ENCODE peak calls at places on chromosomes 3 and 15, in eight cellular contexts. B, Q, Y, N, C, K, V and Z are unnamed samples.

GRCh38 chr15:101314301-101314700 is 19.3 kb upstream of the SNRPA1 start:
- DNase-seq in B (no peak), Q (no peak), Y (no peak), N (no peak), C (no peak), K (no peak), V (no peak), Z (no peak)

GRCh38 chr3:42504334-42505202 is 2.1 kb downstream of the VIPR1 start:
- DNase-seq in B (no peak), Q (no peak), Y (peak; percentile 17), N (no peak), C (peak; percentile 39), K (peak; percentile 59), V (peak; percentile 38), Z (peak; percentile 46)

GRCh38 chr3:183061431-183062172 is 37.7 kb downstream of the MCCC1 start:
- DNase-seq in B (no peak), Q (no peak), Y (no peak), N (no peak), C (no peak), K (no peak), V (no peak), Z (no peak)

GRCh38 chr15:42749266-42749665 is 12.3 kb upstream of the CDAN1 start:
- DNase-seq in B (no peak), Q (no peak), Y (no peak), N (no peak), C (no peak), K (no peak), V (no peak), Z (no peak)

GRCh38 chr15:47727676-47728075 is 10.4 kb downstream of the SEMA6D start:
- DNase-seq in B (no peak), Q (no peak), Y (no peak), N (no peak), C (no peak), K (no peak), V (no peak), Z (no peak)

GRCh38 chr3:158220575-158220974 is 110.7 kb downstream of the RSRC1 start:
- DNase-seq in B (no peak), Q (no peak), Y (no peak), N (no peak), C (no peak), K (no peak), V (no peak), Z (no peak)

GRCh38 chr3:15361494-15362214 is 29.3 kb upstream of the SH3BP5 start:
- DNase-seq in B (no peak), Q (no peak), Y (no peak), N (no peak), C (no peak), K (no peak), V (no peak), Z (no peak)

GRCh38 chr3:129314757-129315385 is 36.2 kb downstream of the HMCES start:
- DNase-seq in B (peak; percentile 80), Q (peak; percentile 94), Y (peak; percentile 75), N (peak; percentile 92), C (peak; percentile 79), K (peak; percentile 92), V (peak; percentile 90), Z (peak; percentile 94)

GRCh38 chr3:41711656-41712055 is 250.2 kb downstream of the ULK4 start:
- DNase-seq in B (no peak), Q (no peak), Y (no peak), N (no peak), C (no peak), K (no peak), V (no peak), Z (no peak)

GRCh38 chr15:58952751-58953150 is 19.3 kb upstream of the SLTM start:
- DNase-seq in B (no peak), Q (no peak), Y (no peak), N (no peak), C (no peak), K (no peak), V (no peak), Z (no peak)

GRCh38 chr3:40108643-40109042 is 200.9 kb upstream of the EIF1B start:
- DNase-seq in B (no peak), Q (no peak), Y (no peak), N (no peak), C (no peak), K (no peak), V (no peak), Z (no peak)

GRCh38 chr15:25793354-25794050 is 69.6 kb downstream of the ATP10A start:
- DNase-seq in B (no peak), Q (no peak), Y (peak; percentile 17), N (no peak), C (no peak), K (no peak), V (no peak), Z (peak; percentile 60)

GRCh38 chr3:86282106-86282787 is 708.7 kb downstream of the VGLL3 start:
- DNase-seq in B (no peak), Q (no peak), Y (no peak), N (no peak), C (no peak), K (peak; percentile 77), V (no peak), Z (no peak)

GRCh38 chr3:178086419-178086818 is 449.8 kb upstream of the KCNMB2 start:
- DNase-seq in B (no peak), Q (no peak), Y (no peak), N (no peak), C (no peak), K (no peak), V (no peak), Z (no peak)

GRCh38 chr3:124295358-124295757 is 303.4 kb upstream of the ROPN1 start:
- DNase-seq in B (no peak), Q (no peak), Y (no peak), N (no peak), C (no peak), K (no peak), V (no peak), Z (no peak)

GRCh38 chr3:172259191-172259590 is 189.1 kb downstream of the GHSR start:
- DNase-seq in B (no peak), Q (no peak), Y (no peak), N (no peak), C (no peak), K (no peak), V (no peak), Z (no peak)

GRCh38 chr3:136955813-136956212 is 2.0 kb upstream of the IL20RB start:
- DNase-seq in B (peak; percentile 66), Q (no peak), Y (no peak), N (peak; percentile 81), C (no peak), K (no peak), V (no peak), Z (no peak)

GRCh38 chr15:53536479-53537120 is 222.9 kb downstream of the WDR72 start:
- DNase-seq in B (peak; percentile 67), Q (no peak), Y (no peak), N (peak; percentile 4), C (no peak), K (no peak), V (no peak), Z (no peak)

GRCh38 chr15:41940441-41940857 is 31.9 kb downstream of the EHD4 start:
- DNase-seq in B (peak; percentile 38), Q (no peak), Y (no peak), N (peak; percentile 20), C (no peak), K (peak; percentile 49), V (no peak), Z (no peak)

GRCh38 chr3:130948374-130948773 is 54.5 kb downstream of the ATP2C1 start:
- DNase-seq in B (no peak), Q (no peak), Y (no peak), N (no peak), C (no peak), K (no peak), V (no peak), Z (no peak)

GRCh38 chr3:36991923-36992805 is 767 bp downstream of the EPM2AIP1 start:
- DNase-seq in B (peak; percentile 48), Q (peak; percentile 40), Y (no peak), N (peak; percentile 46), C (no peak), K (no peak), V (no peak), Z (peak; percentile 71)

GRCh38 chr3:36989568-36989967 is 3.4 kb downstream of the EPM2AIP1 start:
- DNase-seq in B (no peak), Q (no peak), Y (no peak), N (no peak), C (no peak), K (no peak), V (no peak), Z (no peak)

GRCh38 chr3:36992806-36993325 is at the start of gene EPM2AIP1:
- DNase-seq in B (no peak), Q (no peak), Y (no peak), N (no peak), C (no peak), K (peak; percentile 99), V (peak; percentile 85), Z (peak; percentile 100)

GRCh38 chr3:36991147-36991546 is 1.8 kb downstream of the EPM2AIP1 start:
- DNase-seq in B (no peak), Q (no peak), Y (no peak), N (no peak), C (no peak), K (no peak), V (no peak), Z (no peak)

GRCh38 chr3:36993326-36994283 is at the start of gene MLH1:
- DNase-seq in B (peak; percentile 100), Q (peak; percentile 100), Y (peak; percentile 100), N (peak; percentile 100), C (peak; percentile 99), K (peak; percentile 97), V (peak; percentile 95), Z (peak; percentile 97)
- TF ChIP-seq EP300 in B (no peak), Q (peak; percentile 81), Y (peak; percentile 38), N (no peak), C (peak; percentile 74), K (peak; percentile 25), V (no peak), Z (no peak)

GRCh38 chr3:195226900-195227447 is 44.0 kb downstream of the XXYLT1 start:
- DNase-seq in B (no peak), Q (peak; percentile 14), Y (peak; percentile 29), N (peak; percentile 22), C (no peak), K (peak; percentile 44), V (peak; percentile 45), Z (peak; percentile 49)
- TF ChIP-seq CTCF in B (no peak), Q (no peak), Y (no peak), N (peak; percentile 80), C (peak; percentile 57), K (no peak), V (peak; percentile 51), Z (no peak)

GRCh38 chr3:150806436-150806835 is 43.5 kb upstream of the SIAH2 start:
- DNase-seq in B (no peak), Q (no peak), Y (no peak), N (no peak), C (no peak), K (no peak), V (no peak), Z (no peak)

GRCh38 chr3:150800722-150801121 is 37.8 kb upstream of the SIAH2 start:
- DNase-seq in B (no peak), Q (no peak), Y (no peak), N (no peak), C (no peak), K (no peak), V (no peak), Z (no peak)

GRCh38 chr3:150803440-150803985 is 40.5 kb upstream of the SIAH2 start:
- DNase-seq in B (no peak), Q (no peak), Y (no peak), N (no peak), C (no peak), K (no peak), V (no peak), Z (no peak)

GRCh38 chr3:150805380-150805779 is 42.4 kb upstream of the SIAH2 start:
- DNase-seq in B (no peak), Q (no peak), Y (no peak), N (no peak), C (no peak), K (no peak), V (no peak), Z (no peak)
- TF ChIP-seq EP300 in B (no peak), Q (no peak), Y (no peak), N (no peak), C (no peak), K (no peak), V (no peak), Z (no peak)

GRCh38 chr3:14123308-14124222 is 1.1 kb downstream of the CHCHD4 start:
- DNase-seq in B (no peak), Q (no peak), Y (no peak), N (no peak), C (no peak), K (no peak), V (peak; percentile 45), Z (no peak)
- TF ChIP-seq CTCF in B (no peak), Q (no peak), Y (no peak), N (no peak), C (peak; percentile 32), K (no peak), V (no peak), Z (no peak)